ENCODE peak calls at places on chromosomes 6 and 20, in five cellular contexts. R is neuronal stem cell, J is left ventricle myocardium inferior, E is tibial artery, B is bronchial epithelial cell. Y is an unnamed sample.
A peak's percentile ranks its signal among the peaks of the same experiment; 100 is the strongest.

GRCh38 chr6:141165012-141165411 is 967.7 kb upstream of the GJE1 start:
- DNase-seq in J (no peak), E (no peak), B (no peak), R (no peak), Y (no peak)

GRCh38 chr20:57443866-57444265 is 52.7 kb downstream of the RBM38 start:
- DNase-seq in J (no peak), B (no peak), R (no peak), E (no peak), Y (no peak)

GRCh38 chr20:22511943-22512910 is 72.1 kb downstream of the FOXA2 start:
- DNase-seq in E (no peak), B (peak; percentile 62), J (no peak), R (no peak), Y (no peak)

GRCh38 chr6:168035661-168036616 is 38.5 kb downstream of the KIF25 start:
- DNase-seq in E (no peak), J (no peak), R (no peak), B (no peak), Y (peak; percentile 79)

GRCh38 chr20:24863356-24863755 is 85.7 kb upstream of the CST7 start:
- DNase-seq in E (no peak), J (no peak), B (peak; percentile 22), R (no peak), Y (peak; percentile 3)

GRCh38 chr6:70537266-70537665 is 29.5 kb upstream of the SDHAF4 start:
- DNase-seq in J (no peak), E (no peak), B (no peak), R (no peak), Y (no peak)

GRCh38 chr20:63930971-63931553 is 25.2 kb downstream of the UCKL1 start:
- DNase-seq in E (no peak), J (peak; percentile 81), R (no peak), B (no peak), Y (no peak)

GRCh38 chr20:24955045-24955444 is 6.0 kb downstream of the CST7 start:
- DNase-seq in J (no peak), B (no peak), R (no peak), E (no peak), Y (no peak)

GRCh38 chr20:16040742-16041141 is 532.5 kb downstream of the KIF16B start:
- DNase-seq in J (no peak), B (no peak), E (no peak), R (no peak), Y (no peak)

GRCh38 chr6:22906091-22906549 is 336.8 kb downstream of the HDGFL1 start:
- DNase-seq in B (peak; percentile 66), R (no peak), E (no peak), J (no peak), Y (peak; percentile 7)

GRCh38 chr6:12935637-12936036 is 219.1 kb downstream of the PHACTR1 start:
- DNase-seq in E (no peak), B (no peak), R (no peak), J (no peak), Y (no peak)

GRCh38 chr20:11891827-11892521 is 25.7 kb upstream of the BTBD3 start:
- DNase-seq in J (peak; percentile 58), R (peak; percentile 77), B (peak; percentile 69), E (peak; percentile 50), Y (peak; percentile 74)

GRCh38 chr6:100946021-100946540 is 65.0 kb upstream of the ASCC3 start:
- DNase-seq in B (no peak), R (no peak), E (no peak), J (no peak), Y (no peak)

GRCh38 chr6:16398587-16398986 is 160.2 kb downstream of the GMPR start:
- DNase-seq in J (no peak), E (no peak), B (no peak), R (no peak), Y (peak; percentile 40)

GRCh38 chr20:57351042-57351783 is at the start of gene RAE1:
- DNase-seq in J (peak; percentile 89), E (peak; percentile 89), B (peak; percentile 90), R (peak; percentile 83), Y (peak; percentile 87)

GRCh38 chr6:73515204-73516101 is 5.4 kb downstream of the EEF1A1 start:
- DNase-seq in J (no peak), R (no peak), E (peak; percentile 54), B (peak; percentile 81), Y (no peak)

GRCh38 chr6:34154668-34155447 is 9.0 kb upstream of the GRM4 start:
- DNase-seq in E (no peak), B (no peak), J (peak; percentile 26), R (peak; percentile 63), Y (peak; percentile 21)

GRCh38 chr6:34157236-34157830 is 11.4 kb upstream of the GRM4 start:
- DNase-seq in R (no peak), J (no peak), B (no peak), E (no peak), Y (no peak)

GRCh38 chr6:34157851-34158250 is 12.0 kb upstream of the GRM4 start:
- DNase-seq in E (no peak), J (no peak), B (no peak), R (no peak), Y (no peak)

GRCh38 chr6:34152806-34153565 is 7.1 kb upstream of the GRM4 start:
- DNase-seq in B (no peak), J (no peak), R (no peak), E (no peak), Y (no peak)

DNA sequence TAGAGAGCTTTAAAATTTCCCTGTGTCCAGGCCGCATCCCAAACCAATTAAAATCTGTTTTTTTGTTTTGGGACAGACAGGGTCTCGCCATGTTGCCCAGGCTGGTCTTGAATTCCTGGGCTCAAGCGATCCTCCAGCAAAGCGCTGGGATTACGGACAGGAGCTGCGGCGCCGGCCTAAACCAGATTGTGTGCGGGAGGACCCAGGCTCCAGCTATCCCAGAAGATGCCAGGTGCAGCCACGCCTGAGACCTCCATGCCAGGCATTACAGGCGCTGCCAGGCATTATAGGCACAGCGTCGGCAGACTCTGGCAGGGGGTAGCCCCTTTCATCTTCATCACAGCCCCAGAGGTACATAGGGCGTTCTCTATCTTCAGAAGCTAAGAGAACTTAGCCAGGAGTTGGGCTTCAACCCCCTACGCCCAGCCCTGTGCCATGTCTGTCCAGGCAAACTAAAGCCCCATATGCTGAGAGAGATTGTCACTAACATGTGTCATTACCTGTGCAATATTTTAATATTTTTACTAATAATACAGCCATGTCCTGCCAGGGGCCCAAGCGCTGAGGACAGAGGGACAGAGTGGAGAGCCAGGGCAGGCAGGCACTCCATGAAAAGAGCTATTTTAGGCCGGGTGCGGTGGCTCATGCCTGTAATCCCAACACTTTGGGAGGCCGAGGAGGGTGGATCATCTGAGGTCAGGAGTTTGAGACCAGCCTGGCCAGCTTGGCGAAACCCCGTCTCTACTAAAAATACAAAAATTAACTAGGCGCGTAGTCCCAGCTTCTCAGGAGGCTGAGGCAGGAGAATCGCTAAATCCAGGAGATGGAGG is 9.8 kb upstream of the GRM4 start:
- DNase-seq in R (no peak), B (no peak), J (no peak), E (no peak), Y (no peak)
- H3K27me3 ChIP-seq in R (no peaks in the 10 kb centered on the region), B (peaks cover 21% of the 10 kb centered on the region), J (peaks cover 60% of the 10 kb centered on the region), E (peaks cover 58% of the 10 kb centered on the region), Y (peaks cover 29% of the 10 kb centered on the region)

GRCh38 chr6:19839788-19840187 is 2.6 kb downstream of the ID4 start:
- DNase-seq in R (no peak), B (no peak), E (no peak), J (no peak), Y (no peak)

GRCh38 chr6:19836799-19837510 is at the start of gene ID4:
- DNase-seq in R (peak; percentile 96), J (peak; percentile 92), B (no peak), E (peak; percentile 97), Y (peak; percentile 95)

GRCh38 chr6:19837511-19838441 is 606 bp downstream of the ID4 start:
- DNase-seq in R (peak; percentile 61), J (peak; percentile 23), B (no peak), E (no peak), Y (no peak)

GRCh38 chr6:19839237-19839546 is 2.0 kb downstream of the ID4 start:
- DNase-seq in J (no peak), B (no peak), R (no peak), E (no peak), Y (no peak)

GRCh38 chr6:19838442-19839236 is 1.5 kb downstream of the ID4 start:
- DNase-seq in E (peak; percentile 32), B (no peak), J (no peak), R (peak; percentile 50), Y (no peak)
- H3K27me3 ChIP-seq in E (no peaks in the 10 kb centered on the region), B (peaks cover 15% of the 10 kb centered on the region), J (peaks cover 68% of the 10 kb centered on the region), R (no peaks in the 10 kb centered on the region), Y (no peaks in the 10 kb centered on the region)

GRCh38 chr20:1926237-1926636 is 31.0 kb downstream of the SIRPA start:
- DNase-seq in E (no peak), B (no peak), J (no peak), R (no peak), Y (no peak)

GRCh38 chr20:1920252-1920651 is 25.0 kb downstream of the SIRPA start:
- DNase-seq in R (no peak), B (no peak), E (no peak), J (no peak), Y (no peak)

GRCh38 chr20:1920826-1921225 is 25.6 kb downstream of the SIRPA start:
- DNase-seq in E (no peak), J (no peak), R (no peak), B (no peak), Y (no peak)

GRCh38 chr20:1924910-1925861 is 30.0 kb downstream of the SIRPA start:
- DNase-seq in R (no peak), E (no peak), B (no peak), J (no peak), Y (no peak)

DNA sequence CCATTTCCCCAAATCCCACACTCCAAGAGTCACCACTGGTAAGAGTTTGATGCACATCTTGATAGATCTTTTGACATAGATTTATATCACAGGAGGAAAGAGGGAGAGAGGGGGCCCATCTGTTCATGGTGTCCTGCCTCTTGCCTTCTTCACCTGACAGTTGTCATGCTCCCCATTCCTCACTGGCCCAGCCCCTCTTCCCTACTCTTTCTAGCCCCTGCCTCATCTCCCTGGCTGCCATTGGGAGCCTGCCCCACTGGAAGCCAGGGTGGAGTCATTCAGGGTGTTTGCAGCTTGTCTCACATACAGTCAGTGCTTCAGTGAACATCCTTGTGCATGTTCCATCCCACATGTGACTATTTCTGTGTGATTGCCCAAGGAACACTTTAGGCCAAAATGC is 27.6 kb downstream of the SIRPA start:
- DNase-seq in B (no peak), E (no peak), J (no peak), R (no peak), Y (no peak)
- H3K27me3 ChIP-seq in B (no peaks in the 10 kb centered on the region), E (no peaks in the 10 kb centered on the region), J (no peaks in the 10 kb centered on the region), R (no peaks in the 10 kb centered on the region), Y (no peaks in the 10 kb centered on the region)

GRCh38 chr20:59482581-59483187 is 121.7 kb upstream of the PHACTR3 start:
- DNase-seq in B (no peak), R (no peak), J (no peak), E (no peak), Y (no peak)

GRCh38 chr20:59481082-59482018 is 123.0 kb upstream of the PHACTR3 start:
- DNase-seq in B (no peak), J (no peak), E (no peak), R (no peak), Y (no peak)

GRCh38 chr20:59484228-59484627 is 120.1 kb upstream of the PHACTR3 start:
- DNase-seq in J (no peak), E (no peak), B (no peak), R (no peak), Y (no peak)

GRCh38 chr20:59485576-59486250 is 118.6 kb upstream of the PHACTR3 start:
- DNase-seq in B (no peak), R (no peak), J (no peak), E (no peak), Y (no peak)

GRCh38 chr20:59483481-59483880 is 120.9 kb upstream of the PHACTR3 start:
- DNase-seq in J (no peak), E (no peak), R (no peak), B (no peak), Y (no peak)
- H3K27me3 ChIP-seq in J (peaks cover 49% of the 10 kb centered on the region), E (peaks cover 24% of the 10 kb centered on the region), R (no peaks in the 10 kb centered on the region), B (no peaks in the 10 kb centered on the region), Y (no peaks in the 10 kb centered on the region)